ENCODE peak calls at places on chromosomes 3 and 15, in nine cellular contexts. X, I, O, M, S, Y, R, A and V are unnamed samples.

GRCh38 chr3:151146071-151146730 is 56.8 kb downstream of the GPR171 start:
- DNase-seq in M (peak), S (peak), X (peak), O (no peak), A (peak), R (peak), I (peak), Y (peak), V (peak)

GRCh38 chr15:73996939-73997338 is 2.4 kb downstream of the PML start:
- DNase-seq in I (peak), M (peak), S (peak), Y (no peak), A (no peak), O (no peak), R (no peak), X (no peak), V (peak)

GRCh38 chr3:5330152-5330810 is 142.8 kb downstream of the EDEM1 start:
- DNase-seq in I (peak), X (no peak), A (no peak), O (no peak), R (no peak), Y (no peak), S (no peak), M (peak), V (no peak)

GRCh38 chr3:249587-250262 is 53.2 kb downstream of the CHL1 start:
- DNase-seq in S (no peak), Y (no peak), A (no peak), X (no peak), O (no peak), I (no peak), R (no peak), M (no peak), V (no peak)

GRCh38 chr3:187281191-187281714 is 10.3 kb downstream of the MASP1 start:
- DNase-seq in X (no peak), O (no peak), A (no peak), M (peak), S (no peak), Y (no peak), I (peak), R (no peak), V (no peak)

GRCh38 chr15:59923508-59923907 is 80.6 kb upstream of the FOXB1 start:
- DNase-seq in Y (no peak), M (no peak), S (no peak), A (no peak), O (no peak), X (no peak), R (no peak), I (no peak), V (no peak)

GRCh38 chr15:29573197-29573838 is 248.9 kb downstream of the TJP1 start:
- DNase-seq in S (peak), A (no peak), Y (no peak), M (no peak), X (no peak), O (no peak), I (no peak), R (no peak), V (no peak)

GRCh38 chr15:32870240-32871033 is 152.6 kb downstream of the GREM1 start:
- DNase-seq in X (no peak), M (peak), S (no peak), R (no peak), A (no peak), Y (no peak), I (peak), O (peak), V (no peak)

GRCh38 chr3:135000465-135000864 is 205.4 kb downstream of the EPHB1 start:
- DNase-seq in M (no peak), R (no peak), A (no peak), X (no peak), S (no peak), I (no peak), Y (no peak), O (no peak), V (no peak)

GRCh38 chr15:35123743-35124142 is 38.6 kb upstream of the NANOGP8 start:
- DNase-seq in A (no peak), R (no peak), Y (no peak), I (no peak), M (no peak), X (no peak), S (no peak), O (no peak), V (no peak)

GRCh38 chr3:43773273-43774104 is 82.8 kb downstream of the ABHD5 start:
- DNase-seq in S (peak), M (peak), O (no peak), Y (peak), A (no peak), X (peak), R (no peak), I (no peak), V (no peak)

GRCh38 chr3:170144437-170144843 is 37.1 kb downstream of the PHC3 start:
- DNase-seq in O (peak), X (no peak), I (no peak), M (no peak), Y (no peak), A (no peak), S (no peak), R (no peak), V (no peak)